ENCODE peak calls at places on chromosomes 2 and 18, in ten cellular contexts. L, W, Y, T, M, Q, E, Z, X and U are unnamed samples.

GRCh38 chr2:86704482-86704971 is 15.6 kb upstream of the RMND5A start:
- DNase-seq in L (peak), W (no peak), Y (no peak), T (peak), M (no peak), Q (peak), E (no peak), Z (no peak), X (peak), U (peak)

GRCh38 chr2:236717719-236718118 is 148.1 kb downstream of the ACKR3 start:
- DNase-seq in L (no peak), W (no peak), Y (no peak), T (no peak), M (no peak), Q (peak), E (no peak), Z (no peak), X (no peak), U (no peak)

GRCh38 chr2:15334650-15335326 is 226.3 kb downstream of the NBAS start:
- DNase-seq in L (no peak), W (no peak), Y (no peak), T (peak), M (peak), Q (peak), E (no peak), Z (no peak), X (no peak), U (no peak)

GRCh38 chr2:38237311-38237710 is 139.8 kb downstream of the ATL2 start:
- DNase-seq in L (no peak), W (no peak), Y (no peak), T (no peak), M (no peak), Q (peak), E (no peak), Z (no peak), X (no peak), U (no peak)

GRCh38 chr2:231666171-231667095 is 41.9 kb upstream of the PTMA start:
- DNase-seq in L (peak), W (no peak), Y (no peak), T (peak), M (no peak), Q (peak), E (peak), Z (peak), X (peak), U (peak)

GRCh38 chr2:40281021-40281940 is 170.6 kb downstream of the SLC8A1 start:
- DNase-seq in L (no peak), W (no peak), Y (no peak), T (peak), M (no peak), Q (peak), E (no peak), Z (no peak), X (no peak), U (no peak)

GRCh38 chr2:127047716-127048617 is 59.0 kb downstream of the BIN1 start:
- DNase-seq in L (no peak), W (no peak), Y (no peak), T (no peak), M (no peak), Q (no peak), E (no peak), Z (no peak), X (no peak), U (no peak)

GRCh38 chr18:43422483-43422882 is 145.2 kb upstream of the SYT4 start:
- DNase-seq in L (no peak), W (no peak), Y (no peak), T (no peak), M (peak), Q (peak), E (no peak), Z (peak), X (no peak), U (no peak)

GRCh38 chr2:109459485-109459884 is 154.3 kb downstream of the SEPTIN10 start:
- DNase-seq in L (no peak), W (no peak), Y (no peak), T (peak), M (no peak), Q (peak), E (no peak), Z (no peak), X (no peak), U (no peak)

GRCh38 chr2:134245340-134245984 is 8.4 kb upstream of the MGAT5 start:
- DNase-seq in L (peak), W (peak), Y (peak), T (peak), M (peak), Q (peak), E (peak), Z (peak), X (peak), U (peak)

GRCh38 chr2:95025406-95026319 is at the start of gene MAL:
- DNase-seq in L (no peak), W (no peak), Y (peak), T (no peak), M (no peak), Q (peak), E (no peak), Z (peak), X (no peak), U (no peak)

GRCh38 chr2:189254268-189254883 is 74.8 kb upstream of the COL5A2 start:
- DNase-seq in L (no peak), W (no peak), Y (no peak), T (peak), M (no peak), Q (peak), E (no peak), Z (no peak), X (peak), U (peak)

GRCh38 chr2:131027566-131028528 is 65.4 kb downstream of the FAM168B start:
- DNase-seq in L (no peak), W (no peak), Y (no peak), T (no peak), M (no peak), Q (no peak), E (no peak), Z (no peak), X (no peak), U (no peak)

GRCh38 chr2:3148716-3149115 is 228.9 kb downstream of the EIPR1 start:
- DNase-seq in L (no peak), W (no peak), Y (no peak), T (no peak), M (no peak), Q (no peak), E (no peak), Z (no peak), X (no peak), U (no peak)

GRCh38 chr2:203328735-203329549 is 748 bp downstream of the ABI2 start:
- DNase-seq in L (peak), W (no peak), Y (peak), T (peak), M (peak), Q (peak), E (peak), Z (peak), X (peak), U (peak)

GRCh38 chr2:236089271-236090026 is 78.7 kb downstream of the GBX2 start:
- DNase-seq in L (no peak), W (no peak), Y (no peak), T (peak), M (no peak), Q (peak), E (no peak), Z (no peak), X (no peak), U (no peak)